ENCODE peak calls at places on chromosome 11, in four cellular contexts. R is A549, Q is HepG2, M is K562. F is an unnamed sample.

GRCh38 chr11:113562981-113563461 is 87.8 kb upstream of the DRD2 start:
- DNase-seq in M (no peak), Q (no peak), R (no peak), F (no peak)

GRCh38 chr11:47269829-47270305 is at the start of gene MADD:
- DNase-seq in M (peak; percentile 96), R (peak; percentile 89), Q (peak; percentile 65), F (no peak)

GRCh38 chr11:111631666-111632039 is 29.4 kb downstream of the SIK2 start:
- DNase-seq in Q (peak; percentile 21), M (no peak), R (no peak), F (no peak)

GRCh38 chr11:126304457-126305072 is 705 bp downstream of the DCPS start:
- DNase-seq in Q (no peak), M (peak; percentile 29), R (no peak), F (no peak)

GRCh38 chr11:87437844-87438223 is 400.1 kb downstream of the TMEM135 start:
- DNase-seq in M (no peak), Q (no peak), R (no peak), F (no peak)

GRCh38 chr11:26510756-26511155 is 61.3 kb downstream of the MUC15 start:
- DNase-seq in Q (no peak), M (no peak), R (no peak), F (no peak)

GRCh38 chr11:66068154-66068821 is 1.8 kb upstream of the PACS1 start:
- DNase-seq in M (peak; percentile 82), R (peak; percentile 77), Q (peak; percentile 57), F (peak; percentile 94)

GRCh38 chr11:110866081-110866480 is 153.8 kb upstream of the ARHGAP20 start:
- DNase-seq in Q (no peak), R (no peak), M (no peak), F (no peak)

GRCh38 chr11:34174411-34175041 is 69.1 kb downstream of the NAT10 start:
- DNase-seq in M (peak; percentile 90), R (peak; percentile 80), Q (peak; percentile 43), F (peak; percentile 50)

GRCh38 chr11:11149671-11150459 is 203.2 kb downstream of the CSNK2A3 start:
- DNase-seq in Q (no peak), M (no peak), R (no peak), F (no peak)

GRCh38 chr11:63710476-63711217 is 29.3 kb downstream of the RTN3 start:
- DNase-seq in Q (no peak), R (no peak), M (peak; percentile 39), F (peak; percentile 38)

GRCh38 chr11:91219501-91219900 is 996.7 kb upstream of the CHORDC1 start:
- DNase-seq in Q (no peak), M (no peak), R (no peak), F (no peak)

GRCh38 chr11:76004400-76004799 is 189.4 kb downstream of the UVRAG start:
- DNase-seq in R (no peak), Q (no peak), M (no peak), F (no peak)

GRCh38 chr11:57460017-57460755 is at the start of gene RTN4RL2:
- DNase-seq in Q (peak; percentile 48), R (peak; percentile 88), M (peak; percentile 90), F (peak; percentile 86)

GRCh38 chr11:73851046-73851764 is 25.4 kb downstream of the COA4 start:
- DNase-seq in R (no peak), Q (no peak), M (peak; percentile 28), F (no peak)

GRCh38 chr11:46776878-46777277 is 57.9 kb downstream of the F2 start:
- DNase-seq in Q (no peak), R (no peak), M (no peak), F (no peak)

GRCh38 chr11:59707371-59707770 is 6.3 kb downstream of the OR10V1 start:
- DNase-seq in R (no peak), M (no peak), Q (no peak), F (no peak)

GRCh38 chr11:65419773-65420481 is 2.7 kb upstream of the NEAT1 start:
- DNase-seq in M (peak; percentile 71), Q (peak; percentile 92), R (no peak), F (peak; percentile 52)

GRCh38 chr11:64366751-64367150 is 7.8 kb downstream of the RPS6KA4 start:
- DNase-seq in M (no peak), R (no peak), Q (no peak), F (no peak)

GRCh38 chr11:97722065-97722464 is 1298.7 kb upstream of the CNTN5 start:
- DNase-seq in Q (peak; percentile 24), M (no peak), R (no peak), F (no peak)

GRCh38 chr11:86167499-86168161 is 76.9 kb upstream of the EED start:
- DNase-seq in Q (no peak), M (no peak), R (no peak), F (no peak)

GRCh38 chr11:126700773-126701554 is 299.6 kb downstream of the KIRREL3 start:
- DNase-seq in R (no peak), Q (no peak), M (no peak), F (no peak)

GRCh38 chr11:28072321-28072720 is 35.6 kb downstream of the KIF18A start:
- DNase-seq in R (no peak), M (no peak), Q (no peak), F (no peak)

GRCh38 chr11:97993565-97993964 is 1027.2 kb upstream of the CNTN5 start:
- DNase-seq in R (no peak), Q (no peak), M (no peak), F (no peak)

GRCh38 chr11:65698205-65698604 is 13.8 kb upstream of the KAT5 start:
- DNase-seq in Q (no peak), R (no peak), M (no peak), F (no peak)

GRCh38 chr11:41954034-41954433 is 494.6 kb upstream of the LRRC4C start:
- DNase-seq in M (no peak), R (no peak), Q (no peak), F (no peak)

GRCh38 chr11:21895686-21896085 is 297.2 kb upstream of the ANO5 start:
- DNase-seq in R (no peak), M (no peak), Q (no peak), F (no peak)

GRCh38 chr11:127943763-127944162 is 643.6 kb downstream of the ETS1 start:
- DNase-seq in M (no peak), Q (no peak), R (no peak), F (no peak)

GRCh38 chr11:31825453-31826391 is 14.6 kb upstream of the PAX6 start:
- DNase-seq in Q (no peak), R (no peak), M (no peak), F (peak; percentile 78)

GRCh38 chr11:130157840-130158239 is 1.7 kb upstream of the ST14 start:
- DNase-seq in R (no peak), Q (no peak), M (no peak), F (no peak)

GRCh38 chr11:130157111-130157510 is 2.5 kb upstream of the ST14 start:
- DNase-seq in Q (no peak), R (no peak), M (no peak), F (no peak)

GRCh38 chr11:130160460-130161090 is 993 bp downstream of the ST14 start:
- DNase-seq in R (no peak), M (no peak), Q (no peak), F (no peak)

GRCh38 chr11:130159657-130160459 is at the start of gene ST14:
- DNase-seq in Q (no peak), M (no peak), R (no peak), F (no peak)

GRCh38 chr11:130159139-130159538 is 443 bp upstream of the ST14 start:
- DNase-seq in M (no peak), R (no peak), Q (no peak), F (no peak)
- TF ChIP-seq RNF2 in M (no peak), R (no peak), Q (no peak), F (no peak)

GRCh38 chr11:43278302-43278956 is 33.4 kb upstream of the API5 start:
- DNase-seq in Q (peak; percentile 54), R (peak; percentile 27), M (peak; percentile 42), F (peak; percentile 50)
- TF ChIP-seq RNF2 in Q (no peak), R (no peak), M (no peak), F (no peak)

GRCh38 chr11:44758996-44759395 is 32.2 kb downstream of the TSPAN18 start:
- DNase-seq in R (no peak), M (no peak), Q (no peak), F (peak; percentile 32)
- TF ChIP-seq RNF2 in R (no peak), M (no peak), Q (no peak), F (no peak)

DNA sequence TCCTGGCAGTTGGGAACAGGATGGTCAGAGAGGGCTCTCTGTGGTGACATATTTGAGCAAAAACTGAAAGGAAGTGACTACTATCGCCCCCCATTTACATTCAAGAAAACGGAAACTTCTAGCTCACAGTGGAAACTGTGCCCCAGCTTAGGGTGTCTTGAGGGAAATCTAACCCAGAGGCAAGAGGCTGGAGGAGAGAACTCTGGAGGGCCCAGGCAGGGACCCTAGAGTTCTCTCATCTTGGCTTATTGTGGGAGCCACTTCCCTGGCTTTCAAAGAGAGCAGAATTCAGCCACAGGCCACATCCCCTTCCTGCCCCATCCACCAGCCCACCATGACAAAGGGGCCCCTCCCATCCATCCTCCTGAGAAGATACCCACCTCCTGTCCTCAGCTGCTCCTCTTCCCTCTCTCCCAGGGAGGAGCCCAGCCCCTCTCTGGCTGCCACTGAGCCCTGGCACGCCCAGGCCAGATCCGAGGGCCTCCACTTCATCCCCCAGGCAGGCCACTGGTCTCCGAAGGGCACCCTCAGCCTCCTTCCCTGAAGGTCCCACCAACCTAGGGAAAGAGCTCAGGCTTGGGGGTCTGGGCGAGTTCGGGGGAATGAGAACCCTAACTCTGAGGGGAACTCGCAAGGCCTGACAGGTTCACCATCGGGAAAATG is 1.6 kb upstream of the TMPRSS13 start:
- DNase-seq in Q (no peak), M (no peak), R (no peak), F (no peak)
- TF ChIP-seq RNF2 in Q (no peak), M (no peak), R (no peak), F (no peak)

DNA sequence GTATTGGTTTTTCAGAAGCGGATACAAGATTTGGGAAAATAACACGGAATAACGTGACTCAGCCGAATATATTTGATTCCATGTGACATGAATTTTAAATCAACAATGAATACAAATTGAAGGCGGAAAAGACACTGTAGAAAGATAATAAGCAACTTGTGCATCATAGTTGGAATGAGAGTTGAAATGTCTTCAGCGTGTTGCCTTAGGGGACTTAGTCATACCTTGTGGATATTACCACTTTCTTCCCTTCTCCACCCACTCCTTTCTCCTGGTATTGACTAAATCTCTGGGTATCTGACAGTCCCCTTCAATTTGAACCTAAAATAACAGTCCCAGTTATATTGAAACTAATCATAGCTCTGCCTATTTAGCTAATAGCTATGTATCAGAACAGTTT is 2373.1 kb upstream of the RAG2 start:
- DNase-seq in Q (no peak), M (no peak), R (no peak), F (no peak)
- TF ChIP-seq RNF2 in Q (no peak), M (no peak), R (no peak), F (no peak)

GRCh38 chr11:103892603-103893002 is 143.8 kb upstream of the DDI1 start:
- DNase-seq in R (peak; percentile 14), M (no peak), Q (no peak), F (no peak)
- TF ChIP-seq RNF2 in R (no peak), M (no peak), Q (no peak), F (no peak)

GRCh38 chr11:45246241-45246640 is 39.9 kb downstream of the SYT13 start:
- DNase-seq in M (no peak), Q (no peak), R (no peak), F (no peak)

GRCh38 chr11:45248501-45249011 is 37.6 kb downstream of the SYT13 start:
- DNase-seq in M (no peak), Q (no peak), R (no peak), F (no peak)

GRCh38 chr11:45243931-45244330 is 42.2 kb downstream of the SYT13 start:
- DNase-seq in M (no peak), R (no peak), Q (no peak), F (no peak)

GRCh38 chr11:45247433-45247832 is 38.7 kb downstream of the SYT13 start:
- DNase-seq in M (no peak), R (no peak), Q (no peak), F (no peak)

GRCh38 chr11:45245237-45246045 is 40.7 kb downstream of the SYT13 start:
- DNase-seq in M (no peak), Q (no peak), R (no peak), F (no peak)
- TF ChIP-seq RNF2 in M (no peak), Q (no peak), R (no peak), F (no peak)